ENCODE peak calls at places on chromosomes 6 and 20, in nine cellular contexts. One of them, this sample, is unnamed.
A peak's percentile ranks its signal among the peaks of the same experiment; 100 is the strongest.

GRCh38 chr20:53291548-53291947 is 302.1 kb downstream of the ZNF217 start:
- DNase-seq in NCI-H2081: no peak
- DNase-seq in astrocyte of the spinal cord: no peak
- DNase-seq in activated T-cell treated with anti-CD3 and anti-CD28 coated beads, Interleukin-2, amount 50 U/mL, for 4 hours: no peak
- DNase-seq in memory B cell: no peak
- DNase-seq in activated CD8-positive, alpha-beta memory T cell treated with anti-CD3 and anti-CD28 coated beads, Interleukin-2, amount 50 U/mL, for 48 hours: no peak
- DNase-seq in RWPE2: no peak
- DNase-seq in hypothalamus: no peak
- DNase-seq in iPS-NIHi11: peak; percentile 68
- DNase-seq in this sample: no peak

GRCh38 chr6:69732640-69733039 is 64.2 kb downstream of the LMBRD1 start:
- DNase-seq in NCI-H2081: peak; percentile 1
- DNase-seq in astrocyte of the spinal cord: peak; percentile 8
- DNase-seq in activated T-cell treated with anti-CD3 and anti-CD28 coated beads, Interleukin-2, amount 50 U/mL, for 4 hours: no peak
- DNase-seq in memory B cell: peak; percentile 12
- DNase-seq in activated CD8-positive, alpha-beta memory T cell treated with anti-CD3 and anti-CD28 coated beads, Interleukin-2, amount 50 U/mL, for 48 hours: no peak
- DNase-seq in RWPE2: no peak
- DNase-seq in hypothalamus: no peak
- DNase-seq in iPS-NIHi11: no peak
- DNase-seq in this sample: no peak

GRCh38 chr20:62576815-62577214 is 65.5 kb upstream of the SLCO4A1 start:
- DNase-seq in NCI-H2081: no peak
- DNase-seq in astrocyte of the spinal cord: no peak
- DNase-seq in activated T-cell treated with anti-CD3 and anti-CD28 coated beads, Interleukin-2, amount 50 U/mL, for 4 hours: no peak
- DNase-seq in memory B cell: no peak
- DNase-seq in activated CD8-positive, alpha-beta memory T cell treated with anti-CD3 and anti-CD28 coated beads, Interleukin-2, amount 50 U/mL, for 48 hours: no peak
- DNase-seq in RWPE2: no peak
- DNase-seq in hypothalamus: no peak
- DNase-seq in iPS-NIHi11: peak; percentile 86
- DNase-seq in this sample: no peak

GRCh38 chr6:14822689-14823088 is 423.2 kb upstream of the JARID2 start:
- DNase-seq in NCI-H2081: no peak
- DNase-seq in astrocyte of the spinal cord: peak; percentile 20
- DNase-seq in activated T-cell treated with anti-CD3 and anti-CD28 coated beads, Interleukin-2, amount 50 U/mL, for 4 hours: no peak
- DNase-seq in memory B cell: no peak
- DNase-seq in activated CD8-positive, alpha-beta memory T cell treated with anti-CD3 and anti-CD28 coated beads, Interleukin-2, amount 50 U/mL, for 48 hours: no peak
- DNase-seq in RWPE2: no peak
- DNase-seq in hypothalamus: no peak
- DNase-seq in iPS-NIHi11: no peak
- DNase-seq in this sample: no peak

GRCh38 chr6:47379328-47379727 is 69.6 kb upstream of the TNFRSF21 start:
- DNase-seq in NCI-H2081: no peak
- DNase-seq in astrocyte of the spinal cord: no peak
- DNase-seq in activated T-cell treated with anti-CD3 and anti-CD28 coated beads, Interleukin-2, amount 50 U/mL, for 4 hours: no peak
- DNase-seq in memory B cell: no peak
- DNase-seq in activated CD8-positive, alpha-beta memory T cell treated with anti-CD3 and anti-CD28 coated beads, Interleukin-2, amount 50 U/mL, for 48 hours: no peak
- DNase-seq in RWPE2: no peak
- DNase-seq in hypothalamus: no peak
- DNase-seq in iPS-NIHi11: no peak
- DNase-seq in this sample: no peak

GRCh38 chr6:56343295-56343694 is 95.9 kb upstream of the COL21A1 start:
- DNase-seq in NCI-H2081: no peak
- DNase-seq in astrocyte of the spinal cord: no peak
- DNase-seq in activated T-cell treated with anti-CD3 and anti-CD28 coated beads, Interleukin-2, amount 50 U/mL, for 4 hours: no peak
- DNase-seq in memory B cell: no peak
- DNase-seq in activated CD8-positive, alpha-beta memory T cell treated with anti-CD3 and anti-CD28 coated beads, Interleukin-2, amount 50 U/mL, for 48 hours: no peak
- DNase-seq in RWPE2: no peak
- DNase-seq in hypothalamus: no peak
- DNase-seq in iPS-NIHi11: no peak
- DNase-seq in this sample: no peak

GRCh38 chr20:38129893-38130609 is 35.0 kb downstream of the TGM2 start:
- DNase-seq in NCI-H2081: no peak
- DNase-seq in astrocyte of the spinal cord: no peak
- DNase-seq in activated T-cell treated with anti-CD3 and anti-CD28 coated beads, Interleukin-2, amount 50 U/mL, for 4 hours: no peak
- DNase-seq in memory B cell: no peak
- DNase-seq in activated CD8-positive, alpha-beta memory T cell treated with anti-CD3 and anti-CD28 coated beads, Interleukin-2, amount 50 U/mL, for 48 hours: no peak
- DNase-seq in RWPE2: peak; percentile 78
- DNase-seq in hypothalamus: no peak
- DNase-seq in iPS-NIHi11: no peak
- DNase-seq in this sample: no peak

GRCh38 chr6:151056230-151056907 is 183.4 kb upstream of the AKAP12 start:
- DNase-seq in NCI-H2081: no peak
- DNase-seq in astrocyte of the spinal cord: no peak
- DNase-seq in activated T-cell treated with anti-CD3 and anti-CD28 coated beads, Interleukin-2, amount 50 U/mL, for 4 hours: no peak
- DNase-seq in memory B cell: no peak
- DNase-seq in activated CD8-positive, alpha-beta memory T cell treated with anti-CD3 and anti-CD28 coated beads, Interleukin-2, amount 50 U/mL, for 48 hours: no peak
- DNase-seq in RWPE2: no peak
- DNase-seq in hypothalamus: no peak
- DNase-seq in iPS-NIHi11: no peak
- DNase-seq in this sample: no peak

GRCh38 chr6:78607188-78607587 is 260.2 kb upstream of the IRAK1BP1 start:
- DNase-seq in NCI-H2081: no peak
- DNase-seq in astrocyte of the spinal cord: peak; percentile 65
- DNase-seq in activated T-cell treated with anti-CD3 and anti-CD28 coated beads, Interleukin-2, amount 50 U/mL, for 4 hours: no peak
- DNase-seq in memory B cell: no peak
- DNase-seq in activated CD8-positive, alpha-beta memory T cell treated with anti-CD3 and anti-CD28 coated beads, Interleukin-2, amount 50 U/mL, for 48 hours: no peak
- DNase-seq in RWPE2: no peak
- DNase-seq in hypothalamus: no peak
- DNase-seq in iPS-NIHi11: no peak
- DNase-seq in this sample: no peak

GRCh38 chr6:7803219-7803618 is 77.3 kb downstream of the BMP6 start:
- DNase-seq in NCI-H2081: no peak
- DNase-seq in astrocyte of the spinal cord: no peak
- DNase-seq in activated T-cell treated with anti-CD3 and anti-CD28 coated beads, Interleukin-2, amount 50 U/mL, for 4 hours: no peak
- DNase-seq in memory B cell: no peak
- DNase-seq in activated CD8-positive, alpha-beta memory T cell treated with anti-CD3 and anti-CD28 coated beads, Interleukin-2, amount 50 U/mL, for 48 hours: no peak
- DNase-seq in RWPE2: no peak
- DNase-seq in hypothalamus: no peak
- DNase-seq in iPS-NIHi11: no peak
- DNase-seq in this sample: no peak

GRCh38 chr20:5835870-5836269 is 85.7 kb downstream of the SHLD1 start:
- DNase-seq in NCI-H2081: no peak
- DNase-seq in astrocyte of the spinal cord: peak; percentile 75
- DNase-seq in activated T-cell treated with anti-CD3 and anti-CD28 coated beads, Interleukin-2, amount 50 U/mL, for 4 hours: no peak
- DNase-seq in memory B cell: no peak
- DNase-seq in activated CD8-positive, alpha-beta memory T cell treated with anti-CD3 and anti-CD28 coated beads, Interleukin-2, amount 50 U/mL, for 48 hours: no peak
- DNase-seq in RWPE2: no peak
- DNase-seq in hypothalamus: no peak
- DNase-seq in iPS-NIHi11: no peak
- DNase-seq in this sample: no peak

GRCh38 chr6:49499121-49499520 is 602 bp upstream of the GLYATL3 start:
- DNase-seq in NCI-H2081: no peak
- DNase-seq in astrocyte of the spinal cord: no peak
- DNase-seq in activated T-cell treated with anti-CD3 and anti-CD28 coated beads, Interleukin-2, amount 50 U/mL, for 4 hours: no peak
- DNase-seq in memory B cell: no peak
- DNase-seq in activated CD8-positive, alpha-beta memory T cell treated with anti-CD3 and anti-CD28 coated beads, Interleukin-2, amount 50 U/mL, for 48 hours: no peak
- DNase-seq in RWPE2: no peak
- DNase-seq in hypothalamus: no peak
- DNase-seq in iPS-NIHi11: no peak
- DNase-seq in this sample: no peak

GRCh38 chr20:4158466-4159050 is 143.2 kb upstream of the RNF24 start:
- DNase-seq in NCI-H2081: no peak
- DNase-seq in astrocyte of the spinal cord: no peak
- DNase-seq in activated T-cell treated with anti-CD3 and anti-CD28 coated beads, Interleukin-2, amount 50 U/mL, for 4 hours: no peak
- DNase-seq in memory B cell: no peak
- DNase-seq in activated CD8-positive, alpha-beta memory T cell treated with anti-CD3 and anti-CD28 coated beads, Interleukin-2, amount 50 U/mL, for 48 hours: no peak
- DNase-seq in RWPE2: no peak
- DNase-seq in hypothalamus: no peak
- DNase-seq in iPS-NIHi11: no peak
- DNase-seq in this sample: no peak

GRCh38 chr6:1868561-1869261 is 259.0 kb downstream of the FOXC1 start:
- DNase-seq in NCI-H2081: no peak
- DNase-seq in astrocyte of the spinal cord: no peak
- DNase-seq in activated T-cell treated with anti-CD3 and anti-CD28 coated beads, Interleukin-2, amount 50 U/mL, for 4 hours: no peak
- DNase-seq in memory B cell: peak; percentile 55
- DNase-seq in activated CD8-positive, alpha-beta memory T cell treated with anti-CD3 and anti-CD28 coated beads, Interleukin-2, amount 50 U/mL, for 48 hours: no peak
- DNase-seq in RWPE2: no peak
- DNase-seq in hypothalamus: no peak
- DNase-seq in iPS-NIHi11: no peak
- DNase-seq in this sample: no peak

GRCh38 chr20:12970372-12970821 is 38.4 kb upstream of the SPTLC3 start:
- DNase-seq in NCI-H2081: no peak
- DNase-seq in astrocyte of the spinal cord: peak; percentile 63
- DNase-seq in activated T-cell treated with anti-CD3 and anti-CD28 coated beads, Interleukin-2, amount 50 U/mL, for 4 hours: no peak
- DNase-seq in memory B cell: no peak
- DNase-seq in activated CD8-positive, alpha-beta memory T cell treated with anti-CD3 and anti-CD28 coated beads, Interleukin-2, amount 50 U/mL, for 48 hours: no peak
- DNase-seq in RWPE2: no peak
- DNase-seq in hypothalamus: no peak
- DNase-seq in iPS-NIHi11: peak; percentile 24
- DNase-seq in this sample: no peak

This sample was measured in gastrocnemius medialis.